ENCODE peak calls at places on chromosomes 4 and X, in eight cellular contexts. W is left lung; A is SK-N-DZ; X is stimulated activated CD4-positive, alpha-beta T cell treated with anti-CD3 and anti-CD28 coated beads, Interleukin-4, amount 100 ng/mL, for 1 hour; K is progenitor cell of endocrine pancreas; Z is GM04503; H is AG08396; Y is effector CD8-positive, alpha-beta T cell. C is an unnamed sample.

GRCh38 chrX:1483843-1484637 is 31.3 kb upstream of the ASMTL start:
- DNase-seq in X (no peak), K (no peak), A (no peak), Z (no peak), H (no peak), Y (no peak), W (no peak), C (no peak)

GRCh38 chrX:41293269-41293668 is 40.7 kb upstream of the DDX3X start:
- DNase-seq in Y (no peak), Z (no peak), W (no peak), K (no peak), H (no peak), X (no peak), A (no peak), C (no peak)

GRCh38 chr4:11748169-11748872 is 319.6 kb upstream of the HS3ST1 start:
- DNase-seq in X (no peak), A (no peak), Y (no peak), H (no peak), K (no peak), Z (no peak), W (no peak), C (peak; percentile 11)

GRCh38 chr4:126915999-126916625 is 716.6 kb upstream of the INTU start:
- DNase-seq in Z (no peak), W (no peak), A (no peak), X (no peak), Y (no peak), H (no peak), K (no peak), C (no peak)

GRCh38 chr4:26793750-26794149 is 66.9 kb upstream of the STIM2 start:
- DNase-seq in X (no peak), A (peak; percentile 28), H (no peak), K (no peak), W (no peak), Y (no peak), Z (no peak), C (no peak)

GRCh38 chrX:39734174-39734776 is 363.5 kb downstream of the BCOR start:
- DNase-seq in W (no peak), K (no peak), H (no peak), Y (no peak), Z (no peak), A (no peak), X (no peak), C (no peak)

GRCh38 chr4:113539408-113539807 is 222.1 kb downstream of the CAMK2D start:
- DNase-seq in K (no peak), W (no peak), A (no peak), X (no peak), Z (peak; percentile 56), Y (no peak), H (peak; percentile 32), C (peak; percentile 25)

GRCh38 chr4:15851969-15852368 is 73.8 kb downstream of the CD38 start:
- DNase-seq in W (no peak), A (no peak), Y (no peak), K (no peak), X (no peak), H (no peak), Z (no peak), C (no peak)

GRCh38 chrX:103831342-103831802 is 685 bp downstream of the RAB9B start:
- DNase-seq in H (no peak), W (no peak), X (peak; percentile 65), Y (peak; percentile 48), Z (no peak), K (no peak), A (peak; percentile 74), C (no peak)

GRCh38 chrX:151697537-151697936 is 2.3 kb downstream of the PRRG3 start:
- DNase-seq in K (no peak), A (no peak), Z (peak; percentile 81), H (peak; percentile 48), Y (no peak), W (no peak), X (no peak), C (peak; percentile 63)

GRCh38 chrX:20320461-20321159 is 53.9 kb upstream of the RPS6KA3 start:
- DNase-seq in Z (no peak), H (no peak), X (no peak), A (no peak), W (no peak), K (no peak), Y (no peak), C (no peak)

GRCh38 chr4:108834167-108834566 is 71.3 kb upstream of the ETNPPL start:
- DNase-seq in H (no peak), A (no peak), Y (no peak), X (no peak), Z (no peak), W (no peak), K (no peak), C (no peak)

GRCh38 chr4:126630171-126630570 is 1002.6 kb upstream of the INTU start:
- DNase-seq in Z (no peak), Y (no peak), A (no peak), X (no peak), H (no peak), W (no peak), K (no peak), C (no peak)

GRCh38 chr4:22191565-22192301 is 243.2 kb upstream of the KCNIP4 start:
- DNase-seq in Z (no peak), Y (no peak), H (no peak), A (no peak), W (no peak), X (no peak), K (no peak), C (no peak)

GRCh38 chrX:26376037-26376708 is 160.2 kb downstream of the MAGEB5 start:
- DNase-seq in H (no peak), Y (no peak), X (no peak), K (no peak), W (no peak), Z (no peak), A (no peak), C (no peak)

GRCh38 chr4:185721949-185722316 is 90.1 kb downstream of the SORBS2 start:
- DNase-seq in Z (no peak), A (no peak), K (no peak), X (no peak), W (no peak), Y (no peak), H (no peak), C (no peak)

GRCh38 chr4:14165253-14165942 is 537.9 kb upstream of the BOD1L1 start:
- DNase-seq in K (no peak), Y (no peak), A (no peak), H (no peak), Z (no peak), X (no peak), W (no peak), C (no peak)

C was measured in BJ.